ENCODE peak calls at places on chromosomes 5 and 9, in ten cellular contexts. K, M, L, W, C, H, U, Q, R and P are unnamed samples.

GRCh38 chr9:108297025-108297424 is 558.8 kb downstream of the ACTL7B start:
- DNase-seq in K (no peak), M (no peak), L (peak; percentile 97), W (no peak), C (no peak), H (peak; percentile 74), U (no peak), Q (no peak), R (no peak), P (no peak)

GRCh38 chr5:179816401-179817070 is 4.2 kb upstream of the SQSTM1 start:
- DNase-seq in K (no peak), M (no peak), L (no peak), W (no peak), C (peak; percentile 74), H (no peak), U (no peak), Q (no peak), R (no peak), P (no peak)

GRCh38 chr9:70421272-70422180 is 7.1 kb upstream of the KLF9 start:
- DNase-seq in K (no peak), M (no peak), L (peak; percentile 58), W (no peak), C (peak; percentile 41), H (peak; percentile 64), U (no peak), Q (no peak), R (no peak), P (no peak)

GRCh38 chr5:153959134-153959957 is 79.4 kb downstream of the FAM114A2 start:
- DNase-seq in K (no peak), M (no peak), L (peak; percentile 68), W (no peak), C (peak; percentile 92), H (peak; percentile 76), U (peak; percentile 90), Q (no peak), R (no peak), P (no peak)

GRCh38 chr5:84088996-84089395 is 295.7 kb downstream of the EDIL3 start:
- DNase-seq in K (no peak), M (no peak), L (peak; percentile 63), W (peak; percentile 31), C (peak; percentile 19), H (peak; percentile 34), U (no peak), Q (peak; percentile 35), R (peak; percentile 30), P (peak; percentile 49)

GRCh38 chr5:157217289-157218024 is 36.8 kb downstream of the ITK start:
- DNase-seq in K (no peak), M (no peak), L (no peak), W (no peak), C (no peak), H (no peak), U (no peak), Q (no peak), R (peak; percentile 1), P (no peak)

GRCh38 chr5:94778299-94778698 is 159.8 kb downstream of the SLF1 start:
- DNase-seq in K (no peak), M (no peak), L (no peak), W (no peak), C (peak; percentile 35), H (no peak), U (no peak), Q (no peak), R (no peak), P (no peak)

GRCh38 chr5:139946006-139946405 is 97.1 kb downstream of the NRG2 start:
- DNase-seq in K (no peak), M (no peak), L (no peak), W (no peak), C (no peak), H (no peak), U (no peak), Q (no peak), R (no peak), P (no peak)

GRCh38 chr5:93576994-93577575 is 3.9 kb downstream of the NR2F1-AS1 start:
- DNase-seq in K (no peak), M (no peak), L (no peak), W (no peak), C (peak; percentile 21), H (no peak), U (no peak), Q (no peak), R (no peak), P (no peak)

GRCh38 chr9:18516514-18516913 is 42.6 kb downstream of the ADAMTSL1 start:
- DNase-seq in K (no peak), M (no peak), L (no peak), W (no peak), C (no peak), H (no peak), U (no peak), Q (no peak), R (no peak), P (no peak)

GRCh38 chr5:84861306-84861705 is 476.6 kb upstream of the EDIL3 start:
- DNase-seq in K (no peak), M (no peak), L (no peak), W (no peak), C (no peak), H (peak; percentile 67), U (no peak), Q (no peak), R (no peak), P (no peak)

GRCh38 chr5:173238312-173239232 is 3.6 kb upstream of the NKX2-5 start:
- DNase-seq in K (no peak), M (no peak), L (no peak), W (no peak), C (peak; percentile 74), H (no peak), U (peak; percentile 74), Q (no peak), R (peak; percentile 14), P (no peak)

GRCh38 chr5:111668713-111669112 is 88.3 kb downstream of the NREP start:
- DNase-seq in K (no peak), M (no peak), L (no peak), W (no peak), C (no peak), H (no peak), U (no peak), Q (no peak), R (no peak), P (no peak)

GRCh38 chr5:103669615-103670014 is 107.0 kb upstream of the NUDT12 start:
- DNase-seq in K (no peak), M (no peak), L (no peak), W (no peak), C (no peak), H (no peak), U (no peak), Q (no peak), R (no peak), P (no peak)

GRCh38 chr5:156004754-156005153 is 322.2 kb upstream of the SGCD start:
- DNase-seq in K (no peak), M (no peak), L (no peak), W (no peak), C (no peak), H (no peak), U (no peak), Q (no peak), R (no peak), P (no peak)

DNA sequence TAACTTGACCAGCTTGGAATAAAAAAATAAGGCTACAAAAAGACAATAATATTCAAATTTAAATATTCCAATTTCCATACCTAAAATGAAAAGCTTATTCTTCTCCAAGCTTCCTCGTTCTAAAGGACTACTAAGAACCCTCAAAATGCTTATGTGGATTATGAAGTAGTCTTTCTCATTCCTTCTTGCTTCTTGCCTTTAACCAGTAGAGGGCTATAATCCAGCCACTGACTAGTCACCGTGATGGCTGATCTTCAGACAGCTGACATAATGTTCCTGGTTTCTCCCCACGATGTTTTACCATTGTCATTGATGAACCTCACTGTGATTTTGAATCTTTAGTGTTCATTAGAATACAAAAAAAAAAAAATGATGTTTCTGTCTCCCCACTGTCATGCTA is 515.3 kb downstream of the TLE1 start:
- DNase-seq in K (no peak), M (no peak), L (no peak), W (no peak), C (peak; percentile 28), H (no peak), U (no peak), Q (no peak), R (no peak), P (no peak)
- TF ChIP-seq CTCF in K (no peak), M (peak; percentile 16), L (no peak), W (no peak), C (peak; percentile 38), H (no peak), U (peak; percentile 68), Q (no peak), R (no peak), P (no peak)

DNA sequence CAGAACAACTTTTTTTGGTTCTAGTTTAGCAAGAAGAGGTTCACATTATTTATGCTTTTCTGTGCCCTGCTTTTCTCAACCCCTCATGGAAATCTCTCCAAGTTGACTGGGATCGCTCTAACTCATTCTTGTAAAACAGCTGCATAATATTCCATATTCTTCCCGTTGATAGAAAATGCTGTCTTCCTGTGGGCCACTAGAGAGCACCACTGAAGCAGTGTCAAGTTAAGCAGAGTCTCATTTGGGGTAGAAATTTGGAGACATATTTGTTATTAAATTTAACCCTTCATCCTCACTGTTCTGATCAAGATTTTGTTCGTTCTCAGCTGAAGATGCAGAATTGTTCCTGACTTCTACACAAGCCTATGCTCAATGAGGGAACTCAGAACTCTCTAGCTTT is 140.1 kb downstream of the CEMIP2 start:
- DNase-seq in K (no peak), M (no peak), L (peak; percentile 25), W (no peak), C (peak; percentile 36), H (no peak), U (no peak), Q (no peak), R (no peak), P (no peak)
- TF ChIP-seq CTCF in K (peak; percentile 45), M (peak; percentile 14), L (peak; percentile 46), W (peak; percentile 71), C (peak; percentile 71), H (peak; percentile 36), U (peak; percentile 56), Q (no peak), R (peak; percentile 62), P (no peak)

DNA sequence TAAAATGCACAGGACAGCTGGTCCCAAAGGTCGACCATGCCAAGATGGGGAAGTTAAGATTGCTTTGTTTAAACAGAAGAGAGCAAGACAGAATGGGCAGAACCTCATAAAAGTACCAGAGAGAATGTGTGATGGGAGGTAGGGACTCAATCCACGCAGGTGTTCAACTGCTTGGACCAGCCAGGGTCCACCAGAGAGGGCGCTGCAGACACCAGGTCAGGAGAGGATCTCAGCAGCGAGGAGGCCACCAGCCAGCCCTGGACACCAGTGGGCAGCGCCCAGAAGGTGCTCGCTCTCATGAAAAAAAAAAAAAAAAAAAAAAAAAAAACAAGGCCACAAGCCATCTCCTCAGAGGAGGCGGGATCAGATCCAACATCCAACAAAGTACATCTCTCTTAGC is 81.8 kb downstream of the SHC3 start:
- DNase-seq in K (no peak), M (no peak), L (no peak), W (no peak), C (peak; percentile 39), H (no peak), U (peak; percentile 68), Q (no peak), R (no peak), P (no peak)
- TF ChIP-seq CTCF in K (no peak), M (no peak), L (peak; percentile 2), W (no peak), C (peak; percentile 56), H (no peak), U (peak; percentile 60), Q (no peak), R (peak; percentile 40), P (no peak)

DNA sequence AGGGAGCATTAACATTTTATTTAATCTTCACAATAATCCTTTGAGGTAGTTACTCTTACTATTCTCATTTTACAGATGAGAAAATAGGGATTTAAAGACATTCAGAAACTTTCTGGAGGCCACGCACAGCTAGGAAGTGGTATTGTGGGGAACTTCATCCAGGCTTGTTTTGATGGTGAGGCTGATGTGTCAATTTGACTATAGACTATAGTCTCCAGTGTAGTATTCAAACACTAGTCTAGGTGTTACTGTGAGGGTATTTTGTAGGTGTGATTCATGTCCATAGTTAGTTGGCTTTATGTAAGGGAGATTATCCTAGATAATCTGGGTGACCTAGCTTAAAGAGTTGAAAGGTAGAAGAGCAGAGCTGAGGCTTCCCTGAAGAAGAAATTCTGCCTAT is 54.1 kb upstream of the ELL2 start:
- DNase-seq in K (no peak), M (no peak), L (no peak), W (no peak), C (no peak), H (no peak), U (no peak), Q (no peak), R (no peak), P (no peak)
- TF ChIP-seq CTCF in K (no peak), M (no peak), L (no peak), W (no peak), C (no peak), H (no peak), U (no peak), Q (no peak), R (no peak), P (no peak)